ENCODE peak calls at places on chromosomes 16 and 17, in eight cellular contexts. Y is ovary, R is IMR-90, Q is heart right ventricle, U is body of pancreas, L is adipocyte, B is testis, W is adrenal gland. S is an unnamed sample.

GRCh38 chr17:38604479-38605229 is 1.1 kb downstream of the SRCIN1 start:
- DNase-seq in Y (no peak), R (no peak), Q (no peak), U (no peak), L (no peak), B (peak; percentile 24), W (no peak), S (no peak)

GRCh38 chr17:65088621-65089385 is 32.3 kb upstream of the GNA13 start:
- DNase-seq in Y (no peak), R (no peak), Q (no peak), U (no peak), L (no peak), B (no peak), W (no peak), S (no peak)

GRCh38 chr17:64750891-64751677 is 89.0 kb upstream of the SMURF2 start:
- DNase-seq in Y (no peak), R (no peak), Q (no peak), U (no peak), L (no peak), B (no peak), W (no peak), S (no peak)

GRCh38 chr16:69691980-69692911 is 34.1 kb downstream of the NQO1 start:
- DNase-seq in Y (no peak), R (peak; percentile 73), Q (no peak), U (no peak), L (peak; percentile 47), B (no peak), W (no peak), S (no peak)

GRCh38 chr16:50270510-50271147 is 4.3 kb downstream of the ADCY7 start:
- DNase-seq in Y (no peak), R (no peak), Q (no peak), U (no peak), L (no peak), B (no peak), W (no peak), S (no peak)

GRCh38 chr16:64150193-64150592 is 971.7 kb downstream of the CDH11 start:
- DNase-seq in Y (no peak), R (peak; percentile 3), Q (no peak), U (no peak), L (no peak), B (no peak), W (no peak), S (no peak)

GRCh38 chr16:67237396-67238277 is 9.6 kb downstream of the FHOD1 start:
- DNase-seq in Y (no peak), R (no peak), Q (no peak), U (no peak), L (no peak), B (no peak), W (no peak), S (no peak)

GRCh38 chr17:64466019-64466735 is 17.3 kb downstream of the MILR1 start:
- DNase-seq in Y (no peak), R (no peak), Q (no peak), U (no peak), L (no peak), B (no peak), W (no peak), S (no peak)

GRCh38 chr16:57544129-57544653 is 1.7 kb downstream of the ADGRG5 start:
- DNase-seq in Y (no peak), R (no peak), Q (peak; percentile 7), U (no peak), L (no peak), B (no peak), W (no peak), S (no peak)

GRCh38 chr17:74946641-74947040 is 10.9 kb downstream of the OTOP3 start:
- DNase-seq in Y (no peak), R (no peak), Q (no peak), U (no peak), L (no peak), B (no peak), W (no peak), S (no peak)

GRCh38 chr16:85591381-85591780 is 21.7 kb upstream of the GSE1 start:
- DNase-seq in Y (no peak), R (no peak), Q (no peak), U (no peak), L (no peak), B (no peak), W (no peak), S (no peak)

GRCh38 chr16:85590506-85590832 is 22.7 kb upstream of the GSE1 start:
- DNase-seq in Y (no peak), R (no peak), Q (no peak), U (no peak), L (no peak), B (no peak), W (no peak), S (no peak)

GRCh38 chr16:85587763-85588474 is 25.2 kb upstream of the GSE1 start:
- DNase-seq in Y (no peak), R (no peak), Q (no peak), U (no peak), L (no peak), B (no peak), W (no peak), S (no peak)

GRCh38 chr16:85588562-85589503 is 24.3 kb upstream of the GSE1 start:
- DNase-seq in Y (no peak), R (no peak), Q (no peak), U (no peak), L (no peak), B (no peak), W (no peak), S (no peak)

DNA sequence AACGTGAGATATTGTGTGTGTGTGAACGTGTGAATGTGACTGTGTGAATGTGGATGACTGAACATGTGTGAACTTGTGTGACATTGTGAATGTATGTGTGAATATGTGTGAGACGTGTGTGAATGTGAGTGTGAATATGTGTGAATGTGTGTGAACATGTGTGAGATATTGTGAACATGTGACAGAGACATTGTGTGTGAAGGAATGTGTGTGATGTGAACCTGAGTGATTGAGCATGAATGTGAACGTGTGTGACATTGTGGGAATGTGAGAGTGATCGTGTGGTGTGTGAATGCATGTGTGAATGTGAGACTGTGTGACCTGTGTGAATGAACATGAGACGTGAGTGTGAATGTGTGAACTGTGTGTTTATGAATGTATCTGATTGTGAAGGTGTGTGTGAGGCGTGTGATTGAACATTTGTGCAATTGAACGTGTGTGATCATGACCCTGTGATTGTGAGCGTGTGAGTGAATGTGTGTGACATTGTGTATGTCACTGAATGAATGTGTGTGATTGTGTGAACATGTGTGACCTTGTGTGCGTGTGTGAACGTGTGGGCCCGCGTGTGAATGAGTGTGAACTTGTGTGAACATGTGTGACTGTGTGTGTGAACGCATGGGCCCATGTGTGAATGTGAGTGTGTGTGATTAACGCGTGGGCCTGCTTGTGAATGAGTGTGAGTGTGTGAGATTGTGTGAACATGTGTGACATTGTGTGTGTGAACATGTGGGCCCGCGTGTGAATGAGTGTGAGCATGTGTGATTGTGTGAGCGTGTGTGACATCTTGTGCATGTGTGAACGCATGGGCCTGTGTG is 23.2 kb upstream of the GSE1 start:
- DNase-seq in Y (no peak), R (no peak), Q (no peak), U (no peak), L (no peak), B (no peak), W (no peak), S (no peak)
- H3K4me1 ChIP-seq in Y (peaks cover 2% of the 10 kb centered on the region), R (peaks cover 16% of the 10 kb centered on the region), Q (peaks cover 13% of the 10 kb centered on the region), U (peaks cover 20% of the 10 kb centered on the region), L (peaks cover 20% of the 10 kb centered on the region), B (peaks cover 4% of the 10 kb centered on the region), W (peaks cover 12% of the 10 kb centered on the region), S (peaks cover 50% of the 10 kb centered on the region)

DNA sequence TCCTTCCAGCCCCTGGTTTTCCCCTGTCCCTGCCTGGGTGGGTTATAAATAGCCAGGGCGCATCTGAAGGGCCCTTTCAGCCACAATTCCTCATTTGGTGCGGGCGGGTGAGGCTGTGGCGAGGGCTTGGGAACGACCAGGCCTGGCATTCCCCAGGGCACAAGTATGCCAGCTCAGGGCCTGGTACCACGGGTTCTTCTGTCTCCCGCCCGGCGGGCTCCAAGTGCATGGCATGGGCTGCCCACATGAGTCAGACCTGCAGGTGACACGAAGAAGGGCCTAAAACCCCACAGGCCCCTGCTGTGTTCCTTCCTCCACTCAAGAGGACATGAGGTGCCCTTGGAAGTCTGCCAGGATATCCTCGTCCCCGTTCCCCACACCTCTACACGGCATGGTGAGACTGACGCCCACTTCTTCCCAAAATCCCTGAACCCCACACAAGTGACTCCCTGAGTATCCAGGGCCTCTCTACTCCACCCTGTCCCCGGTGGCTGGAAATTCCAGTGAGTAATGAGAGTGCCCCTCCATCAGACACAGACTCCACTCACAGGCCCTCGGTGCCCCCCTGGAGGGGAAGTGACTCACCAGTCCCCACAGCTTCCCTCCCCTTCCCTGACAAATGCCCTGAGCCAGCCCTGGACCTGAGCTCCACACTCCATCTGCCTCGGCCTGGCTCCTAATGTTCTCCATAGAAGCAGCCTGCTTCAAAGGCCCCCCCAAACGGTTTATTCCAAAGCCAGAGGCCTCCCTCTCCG is 68.8 kb downstream of the ABR start:
- DNase-seq in Y (no peak), R (peak; percentile 91), Q (peak; percentile 73), U (no peak), L (peak; percentile 85), B (no peak), W (peak; percentile 66), S (no peak)
- H3K4me1 ChIP-seq in Y (peaks cover 16% of the 10 kb centered on the region), R (peaks cover 33% of the 10 kb centered on the region), Q (peaks cover 64% of the 10 kb centered on the region), U (peaks cover 61% of the 10 kb centered on the region), L (peaks cover 48% of the 10 kb centered on the region), B (peaks cover 31% of the 10 kb centered on the region), W (peaks cover 45% of the 10 kb centered on the region), S (peaks cover 56% of the 10 kb centered on the region)

DNA sequence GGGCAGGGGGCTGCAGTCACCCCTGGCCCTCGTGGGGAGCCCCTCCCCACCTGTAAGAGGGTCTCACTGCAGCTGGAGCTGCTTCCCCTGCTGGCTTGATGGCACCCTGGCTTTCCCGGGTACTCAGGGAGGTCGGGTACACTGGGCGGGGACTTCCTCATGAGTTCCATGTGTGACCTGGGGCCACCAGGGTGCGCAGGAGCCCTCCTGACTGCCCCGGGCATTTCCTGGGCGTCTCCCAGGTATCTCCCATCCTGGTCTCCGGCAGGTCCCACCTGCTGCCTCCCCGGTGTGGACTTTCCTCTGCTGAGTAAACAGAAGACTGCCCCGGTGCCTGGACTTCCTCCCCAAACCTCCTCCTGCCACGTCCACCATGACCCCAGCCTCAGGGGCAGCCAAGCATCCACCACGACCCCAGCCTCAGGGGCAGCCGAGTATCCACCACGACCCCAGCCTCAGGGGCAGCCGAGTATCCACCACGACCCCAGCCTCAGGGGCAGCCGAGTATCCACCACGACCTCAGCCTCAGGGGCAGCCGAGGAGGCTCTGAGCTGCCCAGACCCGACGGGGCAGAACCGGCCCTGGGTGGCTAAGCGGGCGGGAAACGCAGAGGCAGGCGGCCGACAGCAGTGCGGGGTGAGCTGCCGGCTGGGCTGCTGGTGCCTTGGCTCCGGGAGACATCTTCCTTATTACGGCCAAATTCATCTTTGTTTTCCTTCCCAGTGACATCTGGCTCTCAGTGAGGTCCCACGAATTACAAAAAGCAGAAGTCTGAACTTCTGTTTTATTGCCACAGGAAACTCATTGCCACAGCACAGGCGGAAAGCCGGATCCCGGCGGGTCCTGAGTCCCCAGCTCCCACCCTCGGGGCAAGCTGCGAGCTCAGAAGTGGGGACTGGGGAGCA is 40.7 kb downstream of the CBFA2T3 start:
- DNase-seq in Y (no peak), R (no peak), Q (peak; percentile 53), U (no peak), L (no peak), B (peak; percentile 50), W (no peak), S (no peak)
- H3K4me1 ChIP-seq in Y (peaks cover 3% of the 10 kb centered on the region), R (no peaks in the 10 kb centered on the region), Q (peaks cover 42% of the 10 kb centered on the region), U (peaks cover 56% of the 10 kb centered on the region), L (peaks cover 6% of the 10 kb centered on the region), B (peaks cover 14% of the 10 kb centered on the region), W (peaks cover 20% of the 10 kb centered on the region), S (peaks cover 16% of the 10 kb centered on the region)

DNA sequence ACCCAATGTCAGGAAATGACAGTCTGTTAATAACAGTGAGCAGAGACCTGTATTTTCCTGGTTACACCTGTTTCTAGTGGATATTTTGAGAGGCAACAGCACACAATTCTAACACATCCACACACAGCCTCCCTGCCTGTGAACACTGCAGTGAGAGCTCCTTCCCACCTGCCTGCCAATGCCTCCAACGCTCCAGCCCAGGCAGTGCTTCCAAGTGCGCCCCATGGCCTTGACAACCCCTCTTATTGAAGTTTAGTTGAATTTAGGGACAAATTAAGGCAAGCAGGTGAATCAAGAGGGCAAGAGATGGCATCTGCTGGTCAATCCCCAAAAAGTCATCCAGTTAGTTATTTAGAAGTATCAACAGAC is 4.7 kb upstream of the MXRA7 start:
- DNase-seq in Y (no peak), R (no peak), Q (no peak), U (no peak), L (no peak), B (no peak), W (peak; percentile 20), S (no peak)
- H3K4me1 ChIP-seq in Y (peaks cover 2% of the 10 kb centered on the region), R (peaks cover 18% of the 10 kb centered on the region), Q (peaks cover 41% of the 10 kb centered on the region), U (peaks cover 23% of the 10 kb centered on the region), L (peaks cover 43% of the 10 kb centered on the region), B (peaks cover 24% of the 10 kb centered on the region), W (peaks cover 48% of the 10 kb centered on the region), S (peaks cover 17% of the 10 kb centered on the region)